ENCODE peak calls at places on chromosomes 12 and 14, in six cellular contexts. One of them, this sample, is unnamed.

GRCh38 chr12:95549392-95550084 is 1.7 kb downstream of the USP44 start:
- DNase-seq in HEK293T: no peak
- DNase-seq in T-helper 2 cell: no peak
- DNase-seq in GM13977: no peak
- DNase-seq in amygdala: no peak
- DNase-seq in mesothelial cell of epicardium: no peak
- DNase-seq in this sample: no peak

GRCh38 chr14:104172349-104172748 is 34.0 kb downstream of the KIF26A start:
- DNase-seq in HEK293T: no peak
- DNase-seq in T-helper 2 cell: no peak
- DNase-seq in GM13977: no peak
- DNase-seq in amygdala: no peak
- DNase-seq in mesothelial cell of epicardium: no peak
- DNase-seq in this sample: no peak

GRCh38 chr12:101839324-101840283 is 8.8 kb upstream of the GNPTAB start:
- DNase-seq in HEK293T: peak
- DNase-seq in T-helper 2 cell: peak
- DNase-seq in GM13977: peak
- DNase-seq in amygdala: peak
- DNase-seq in mesothelial cell of epicardium: no peak
- DNase-seq in this sample: peak

GRCh38 chr12:26798013-26798412 is 35.0 kb downstream of the ITPR2 start:
- DNase-seq in HEK293T: no peak
- DNase-seq in T-helper 2 cell: no peak
- DNase-seq in GM13977: no peak
- DNase-seq in amygdala: no peak
- DNase-seq in mesothelial cell of epicardium: no peak
- DNase-seq in this sample: peak

GRCh38 chr12:28767836-28768348 is 381.2 kb upstream of the FAR2 start:
- DNase-seq in HEK293T: no peak
- DNase-seq in T-helper 2 cell: no peak
- DNase-seq in GM13977: no peak
- DNase-seq in amygdala: no peak
- DNase-seq in mesothelial cell of epicardium: no peak
- DNase-seq in this sample: no peak

GRCh38 chr12:123713398-123714301 is 1.5 kb downstream of the ATP6V0A2 start:
- DNase-seq in HEK293T: no peak
- DNase-seq in T-helper 2 cell: no peak
- DNase-seq in GM13977: peak
- DNase-seq in amygdala: no peak
- DNase-seq in mesothelial cell of epicardium: no peak
- DNase-seq in this sample: peak

GRCh38 chr12:113476093-113476986 is 4.7 kb upstream of the LHX5 start:
- DNase-seq in HEK293T: no peak
- DNase-seq in T-helper 2 cell: no peak
- DNase-seq in GM13977: no peak
- DNase-seq in amygdala: no peak
- DNase-seq in mesothelial cell of epicardium: no peak
- DNase-seq in this sample: no peak

GRCh38 chr14:55373784-55374725 is 37.6 kb downstream of the ATG14 start:
- DNase-seq in HEK293T: no peak
- DNase-seq in T-helper 2 cell: no peak
- DNase-seq in GM13977: peak
- DNase-seq in amygdala: no peak
- DNase-seq in mesothelial cell of epicardium: no peak
- DNase-seq in this sample: peak

GRCh38 chr12:47033797-47034555 is 45.4 kb upstream of the PCED1B start:
- DNase-seq in HEK293T: no peak
- DNase-seq in T-helper 2 cell: no peak
- DNase-seq in GM13977: no peak
- DNase-seq in amygdala: no peak
- DNase-seq in mesothelial cell of epicardium: no peak
- DNase-seq in this sample: no peak

GRCh38 chr12:120229071-120229582 is 28.2 kb upstream of the RPLP0 start:
- DNase-seq in HEK293T: no peak
- DNase-seq in T-helper 2 cell: no peak
- DNase-seq in GM13977: no peak
- DNase-seq in amygdala: no peak
- DNase-seq in mesothelial cell of epicardium: peak
- DNase-seq in this sample: peak

GRCh38 chr14:56324831-56325230 is 206.6 kb downstream of the PELI2 start:
- DNase-seq in HEK293T: no peak
- DNase-seq in T-helper 2 cell: no peak
- DNase-seq in GM13977: no peak
- DNase-seq in amygdala: no peak
- DNase-seq in mesothelial cell of epicardium: no peak
- DNase-seq in this sample: no peak

GRCh38 chr12:30063435-30063945 is 279.7 kb upstream of the TMTC1 start:
- DNase-seq in HEK293T: no peak
- DNase-seq in T-helper 2 cell: no peak
- DNase-seq in GM13977: no peak
- DNase-seq in amygdala: no peak
- DNase-seq in mesothelial cell of epicardium: no peak
- DNase-seq in this sample: no peak

GRCh38 chr14:101843665-101844064 is 82.2 kb downstream of the PPP2R5C start:
- DNase-seq in HEK293T: no peak
- DNase-seq in T-helper 2 cell: peak
- DNase-seq in GM13977: peak
- DNase-seq in amygdala: no peak
- DNase-seq in mesothelial cell of epicardium: no peak
- DNase-seq in this sample: no peak

GRCh38 chr14:70916300-70916699 is 9.0 kb downstream of the PCNX1 start:
- DNase-seq in HEK293T: no peak
- DNase-seq in T-helper 2 cell: no peak
- DNase-seq in GM13977: no peak
- DNase-seq in amygdala: no peak
- DNase-seq in mesothelial cell of epicardium: no peak
- DNase-seq in this sample: no peak

GRCh38 chr14:73943083-73943482 is 6.8 kb downstream of the FAM161B start:
- DNase-seq in HEK293T: no peak
- DNase-seq in T-helper 2 cell: no peak
- DNase-seq in GM13977: no peak
- DNase-seq in amygdala: no peak
- DNase-seq in mesothelial cell of epicardium: no peak
- DNase-seq in this sample: peak

GRCh38 chr12:121974026-121974985 is 47.4 kb upstream of the BCL7A start:
- DNase-seq in HEK293T: no peak
- DNase-seq in T-helper 2 cell: no peak
- DNase-seq in GM13977: no peak
- DNase-seq in amygdala: no peak
- DNase-seq in mesothelial cell of epicardium: no peak
- DNase-seq in this sample: no peak

GRCh38 chr14:75188520-75189267 is 12.3 kb upstream of the TMED10 start:
- DNase-seq in HEK293T: no peak
- DNase-seq in T-helper 2 cell: no peak
- DNase-seq in GM13977: peak
- DNase-seq in amygdala: no peak
- DNase-seq in mesothelial cell of epicardium: no peak
- DNase-seq in this sample: no peak

GRCh38 chr14:62776300-62776699 is 269.0 kb downstream of the KCNH5 start:
- DNase-seq in HEK293T: no peak
- DNase-seq in T-helper 2 cell: no peak
- DNase-seq in GM13977: no peak
- DNase-seq in amygdala: no peak
- DNase-seq in mesothelial cell of epicardium: no peak
- DNase-seq in this sample: no peak

GRCh38 chr14:21097616-21098133 is 780 bp downstream of the ZNF219 start:
- DNase-seq in HEK293T: no peak
- DNase-seq in T-helper 2 cell: no peak
- DNase-seq in GM13977: no peak
- DNase-seq in amygdala: no peak
- DNase-seq in mesothelial cell of epicardium: no peak
- DNase-seq in this sample: peak

GRCh38 chr12:22467190-22467589 is 77.2 kb downstream of the C2CD5 start:
- DNase-seq in HEK293T: no peak
- DNase-seq in T-helper 2 cell: no peak
- DNase-seq in GM13977: no peak
- DNase-seq in amygdala: no peak
- DNase-seq in mesothelial cell of epicardium: no peak
- DNase-seq in this sample: peak

This sample was measured in cardiac muscle cell.